ENCODE peak calls at places on chromosomes 2 and 18, in four cellular contexts. F is fibroblast of the conjunctiva, R is kidney glomerular epithelial cell, O is NCI-H2029. C is an unnamed sample.

GRCh38 chr2:210859314-210859713 is 302.9 kb downstream of the CPS1 start:
- DNase-seq in F (no peak), R (no peak), O (no peak), C (no peak)

GRCh38 chr18:79199691-79200374 is 130.6 kb downstream of the ATP9B start:
- DNase-seq in F (no peak), R (peak; percentile 11), O (no peak), C (no peak)

GRCh38 chr2:236977199-236977883 is 108.3 kb upstream of the COPS8 start:
- DNase-seq in F (no peak), R (no peak), O (no peak), C (no peak)

GRCh38 chr2:101753207-101753616 is 55.7 kb downstream of the MAP4K4 start:
- DNase-seq in F (peak; percentile 23), R (no peak), O (no peak), C (no peak)

GRCh38 chr2:130819226-130819914 is 17.3 kb upstream of the ARHGEF4 start:
- DNase-seq in F (no peak), R (no peak), O (no peak), C (no peak)

GRCh38 chr2:39990335-39990734 is 211.3 kb upstream of the THUMPD2 start:
- DNase-seq in F (no peak), R (peak; percentile 24), O (no peak), C (peak; percentile 18)

GRCh38 chr2:9230881-9231280 is 24.3 kb downstream of the ASAP2 start:
- DNase-seq in F (no peak), R (peak; percentile 37), O (no peak), C (peak; percentile 83)

GRCh38 chr18:34631071-34631470 is 79.0 kb upstream of the DTNA start:
- DNase-seq in F (no peak), R (no peak), O (no peak), C (no peak)

GRCh38 chr2:216803803-216804202 is 56.1 kb downstream of the TNP1 start:
- DNase-seq in F (no peak), R (no peak), O (peak; percentile 58), C (no peak)

GRCh38 chr18:22710628-22711380 is 222.3 kb upstream of the RBBP8 start:
- DNase-seq in F (no peak), R (peak; percentile 70), O (no peak), C (peak; percentile 46)

C was measured in kidney tubule cell.